ENCODE peak calls at places on chromosomes 13 and 19, in eight cellular contexts. L is iris pigment epithelial cell; Z is OCI-LY7; O is activated naive CD4-positive, alpha-beta T cell treated with anti-CD3 and anti-CD28 coated beads, Interleukin-2, amount 50 U/mL, for 16 hours; G is Daoy; R is amygdala; B is ovary; E is CD8-positive, alpha-beta memory T cell. I is an unnamed sample.

GRCh38 chr13:74966814-74967213 is 515.2 kb downstream of the TBC1D4 start:
- DNase-seq in R (peak), Z (no peak), L (no peak), G (no peak), B (no peak), O (no peak), E (no peak), I (no peak)

GRCh38 chr19:8334458-8335342 is 8.4 kb downstream of the KANK3 start:
- DNase-seq in L (peak), G (peak), R (peak), Z (no peak), O (no peak), B (no peak), E (no peak), I (no peak)

GRCh38 chr13:23671367-23671766 is 101.2 kb downstream of the TNFRSF19 start:
- DNase-seq in B (no peak), Z (no peak), G (no peak), L (no peak), R (no peak), O (no peak), E (no peak), I (no peak)

GRCh38 chr19:18856385-18857126 is 24.8 kb downstream of the UPF1 start:
- DNase-seq in Z (no peak), L (peak), E (no peak), O (no peak), G (no peak), B (no peak), R (peak), I (no peak)

GRCh38 chr13:20116213-20116612 is 44.6 kb downstream of the GJA3 start:
- DNase-seq in E (no peak), B (no peak), G (no peak), L (no peak), R (no peak), O (no peak), Z (no peak), I (no peak)

GRCh38 chr19:27654266-27654990 is 1558.5 kb downstream of the UQCRFS1 start:
- DNase-seq in G (no peak), R (no peak), L (no peak), Z (no peak), O (no peak), E (no peak), B (no peak), I (no peak)

GRCh38 chr19:17289489-17289888 is 7.8 kb downstream of the ANKLE1 start:
- DNase-seq in E (no peak), G (peak), B (peak), L (peak), R (peak), O (peak), Z (peak), I (no peak)

GRCh38 chr13:99916366-99917103 is 55.0 kb downstream of the ZIC5 start:
- DNase-seq in O (no peak), E (no peak), Z (peak), G (peak), R (peak), L (peak), B (no peak), I (no peak)

GRCh38 chr19:19278315-19278714 is 5.2 kb upstream of the TM6SF2 start:
- DNase-seq in G (no peak), R (no peak), E (no peak), Z (no peak), L (no peak), B (no peak), O (no peak), I (no peak)

GRCh38 chr13:80658705-80659104 is 317.8 kb upstream of the SPRY2 start:
- DNase-seq in O (no peak), Z (no peak), G (no peak), E (no peak), L (no peak), R (no peak), B (no peak), I (no peak)

GRCh38 chr19:46717034-46717715 is at the start of gene PRKD2:
- DNase-seq in B (peak), O (peak), L (peak), G (peak), R (peak), E (peak), Z (peak), I (peak)

GRCh38 chr13:78215458-78215857 is 296.8 kb upstream of the EDNRB start:
- DNase-seq in E (no peak), R (no peak), Z (no peak), B (no peak), O (no peak), G (no peak), L (no peak), I (no peak)

I was measured in effector memory CD4-positive, alpha-beta T cell.